ENCODE peak calls at places on chromosomes 2 and 18, in nine cellular contexts. One of them, this sample, is unnamed.
A peak's percentile ranks its signal among the peaks of the same experiment; 100 is the strongest.

GRCh38 chr2:71721362-71721665 is 268.0 kb downstream of the DYSF start:
- DNase-seq in prostate gland: no peak
- DNase-seq in PC-9: no peak
- DNase-seq in astrocyte: no peak
- DNase-seq in pancreas: no peak
- DNase-seq in adrenal gland: no peak
- DNase-seq in fibroblast of mammary gland: peak; percentile 64
- DNase-seq in sigmoid colon: peak; percentile 75
- DNase-seq in IMR-90: no peak
- DNase-seq in this sample: no peak

GRCh38 chr2:19881221-19881620 is 20.6 kb downstream of the TTC32 start:
- DNase-seq in PC-9: no peak
- DNase-seq in pancreas: no peak
- DNase-seq in adrenal gland: no peak
- DNase-seq in astrocyte: no peak
- DNase-seq in sigmoid colon: no peak
- DNase-seq in fibroblast of mammary gland: no peak
- DNase-seq in prostate gland: peak; percentile 0
- DNase-seq in IMR-90: no peak
- DNase-seq in this sample: no peak

GRCh38 chr2:20539776-20540586 is 93.1 kb downstream of the RHOB start:
- DNase-seq in prostate gland: no peak
- DNase-seq in sigmoid colon: no peak
- DNase-seq in fibroblast of mammary gland: peak; percentile 29
- DNase-seq in astrocyte: no peak
- DNase-seq in IMR-90: no peak
- DNase-seq in adrenal gland: no peak
- DNase-seq in pancreas: no peak
- DNase-seq in PC-9: no peak
- DNase-seq in this sample: no peak

GRCh38 chr2:231786177-231786916 is at the start of gene COPS7B:
- DNase-seq in sigmoid colon: peak; percentile 86
- DNase-seq in adrenal gland: peak; percentile 80
- DNase-seq in astrocyte: peak; percentile 66
- DNase-seq in prostate gland: peak; percentile 53
- DNase-seq in fibroblast of mammary gland: peak; percentile 75
- DNase-seq in PC-9: peak; percentile 73
- DNase-seq in IMR-90: peak; percentile 72
- DNase-seq in pancreas: peak; percentile 94
- DNase-seq in this sample: no peak

GRCh38 chr2:156436477-156437085 is 402 bp downstream of the GPD2 start:
- DNase-seq in fibroblast of mammary gland: no peak
- DNase-seq in astrocyte: no peak
- DNase-seq in prostate gland: peak; percentile 19
- DNase-seq in IMR-90: peak; percentile 32
- DNase-seq in pancreas: no peak
- DNase-seq in adrenal gland: peak; percentile 17
- DNase-seq in PC-9: no peak
- DNase-seq in sigmoid colon: no peak
- DNase-seq in this sample: no peak

GRCh38 chr18:59881728-59882685 is 17.8 kb upstream of the PMAIP1 start:
- DNase-seq in fibroblast of mammary gland: peak; percentile 43
- DNase-seq in IMR-90: peak; percentile 67
- DNase-seq in prostate gland: no peak
- DNase-seq in sigmoid colon: no peak
- DNase-seq in pancreas: no peak
- DNase-seq in astrocyte: peak; percentile 77
- DNase-seq in adrenal gland: no peak
- DNase-seq in PC-9: peak; percentile 50
- DNase-seq in this sample: no peak

GRCh38 chr2:96685592-96686459 is 43.3 kb downstream of the FER1L5 start:
- DNase-seq in adrenal gland: no peak
- DNase-seq in astrocyte: no peak
- DNase-seq in prostate gland: no peak
- DNase-seq in fibroblast of mammary gland: peak; percentile 3
- DNase-seq in pancreas: no peak
- DNase-seq in sigmoid colon: peak; percentile 60
- DNase-seq in IMR-90: no peak
- DNase-seq in PC-9: no peak
- DNase-seq in this sample: no peak

GRCh38 chr18:48819276-48819675 is 131.5 kb downstream of the SMAD7 start:
- DNase-seq in fibroblast of mammary gland: no peak
- DNase-seq in sigmoid colon: peak; percentile 32
- DNase-seq in PC-9: no peak
- DNase-seq in pancreas: peak; percentile 30
- DNase-seq in prostate gland: no peak
- DNase-seq in astrocyte: no peak
- DNase-seq in IMR-90: no peak
- DNase-seq in adrenal gland: peak; percentile 4
- DNase-seq in this sample: no peak

GRCh38 chr18:48683197-48683596 is 144.4 kb downstream of the CTIF start:
- DNase-seq in astrocyte: no peak
- DNase-seq in fibroblast of mammary gland: no peak
- DNase-seq in sigmoid colon: no peak
- DNase-seq in prostate gland: no peak
- DNase-seq in IMR-90: no peak
- DNase-seq in adrenal gland: no peak
- DNase-seq in PC-9: no peak
- DNase-seq in pancreas: no peak
- DNase-seq in this sample: no peak

GRCh38 chr2:45892236-45892701 is 240.8 kb downstream of the PRKCE start:
- DNase-seq in sigmoid colon: no peak
- DNase-seq in PC-9: no peak
- DNase-seq in adrenal gland: no peak
- DNase-seq in pancreas: no peak
- DNase-seq in prostate gland: no peak
- DNase-seq in IMR-90: no peak
- DNase-seq in fibroblast of mammary gland: no peak
- DNase-seq in astrocyte: peak; percentile 30
- DNase-seq in this sample: no peak

GRCh38 chr2:15577071-15577706 is 14.5 kb upstream of the DDX1 start:
- DNase-seq in prostate gland: peak; percentile 85
- DNase-seq in fibroblast of mammary gland: peak; percentile 81
- DNase-seq in pancreas: peak; percentile 69
- DNase-seq in sigmoid colon: peak; percentile 87
- DNase-seq in PC-9: peak; percentile 72
- DNase-seq in IMR-90: peak; percentile 78
- DNase-seq in adrenal gland: peak; percentile 89
- DNase-seq in astrocyte: peak; percentile 53
- DNase-seq in this sample: peak; percentile 62

GRCh38 chr2:121707920-121708361 is 28.7 kb downstream of the NIFK start:
- DNase-seq in astrocyte: peak; percentile 44
- DNase-seq in IMR-90: no peak
- DNase-seq in pancreas: no peak
- DNase-seq in PC-9: peak; percentile 51
- DNase-seq in adrenal gland: no peak
- DNase-seq in prostate gland: no peak
- DNase-seq in sigmoid colon: no peak
- DNase-seq in fibroblast of mammary gland: no peak
- DNase-seq in this sample: no peak

GRCh38 chr2:173432049-173432754 is 77.5 kb downstream of the CDCA7 start:
- DNase-seq in prostate gland: no peak
- DNase-seq in fibroblast of mammary gland: peak; percentile 48
- DNase-seq in pancreas: no peak
- DNase-seq in adrenal gland: no peak
- DNase-seq in sigmoid colon: no peak
- DNase-seq in PC-9: no peak
- DNase-seq in IMR-90: peak; percentile 71
- DNase-seq in astrocyte: peak; percentile 17
- DNase-seq in this sample: peak; percentile 36

GRCh38 chr18:71849407-71849806 is 694.7 kb downstream of the CBLN2 start:
- DNase-seq in adrenal gland: no peak
- DNase-seq in prostate gland: no peak
- DNase-seq in astrocyte: no peak
- DNase-seq in pancreas: no peak
- DNase-seq in sigmoid colon: no peak
- DNase-seq in IMR-90: no peak
- DNase-seq in PC-9: no peak
- DNase-seq in fibroblast of mammary gland: no peak
- DNase-seq in this sample: no peak

GRCh38 chr2:28610583-28611201 is 114.8 kb downstream of the PLB1 start:
- DNase-seq in PC-9: peak; percentile 91
- DNase-seq in fibroblast of mammary gland: peak; percentile 93
- DNase-seq in IMR-90: peak; percentile 96
- DNase-seq in astrocyte: peak; percentile 96
- DNase-seq in adrenal gland: peak; percentile 92
- DNase-seq in prostate gland: peak; percentile 89
- DNase-seq in sigmoid colon: no peak
- DNase-seq in pancreas: no peak
- DNase-seq in this sample: peak; percentile 37

DNA sequence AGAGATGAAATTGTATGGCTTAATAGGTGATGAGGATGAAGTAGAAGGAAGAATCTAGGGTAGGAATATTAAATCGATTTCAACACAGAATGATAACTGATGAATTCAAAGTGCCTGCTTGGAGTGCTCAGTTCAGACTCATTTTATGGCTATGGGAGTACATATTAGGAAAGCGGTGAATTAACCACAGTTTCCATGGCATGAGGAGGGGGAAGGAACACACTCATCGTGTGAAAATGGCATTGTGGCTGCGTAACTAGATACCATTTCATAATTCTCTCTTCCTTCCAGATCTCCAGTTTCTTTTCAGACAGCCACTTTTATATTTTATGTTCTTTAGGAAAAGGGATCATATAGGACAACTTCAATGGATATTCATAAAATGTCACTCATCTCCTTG is 232.3 kb upstream of the KCNJ3 start:
- DNase-seq in adrenal gland: no peak
- DNase-seq in astrocyte: no peak
- DNase-seq in sigmoid colon: no peak
- DNase-seq in prostate gland: no peak
- DNase-seq in fibroblast of mammary gland: no peak
- DNase-seq in pancreas: no peak
- DNase-seq in PC-9: no peak
- DNase-seq in IMR-90: no peak
- DNase-seq in this sample: no peak
- H3K4me3 ChIP-seq in adrenal gland: no peak overlapping the region
- H3K4me3 ChIP-seq in astrocyte: no peak overlapping the region
- H3K4me3 ChIP-seq in sigmoid colon: no peak overlapping the region
- H3K4me3 ChIP-seq in prostate gland: no peak overlapping the region
- H3K4me3 ChIP-seq in fibroblast of mammary gland: no peak overlapping the region
- H3K4me3 ChIP-seq in pancreas: no peak overlapping the region
- H3K4me3 ChIP-seq in PC-9: no peak overlapping the region
- H3K4me3 ChIP-seq in IMR-90: no peak overlapping the region
- H3K4me3 ChIP-seq in this sample: no peak overlapping the region

GRCh38 chr2:199911052-199911876 is at the start of gene C2orf69:
- DNase-seq in adrenal gland: peak; percentile 99
- DNase-seq in astrocyte: peak; percentile 91
- DNase-seq in PC-9: peak; percentile 99
- DNase-seq in pancreas: peak; percentile 97
- DNase-seq in IMR-90: peak; percentile 98
- DNase-seq in prostate gland: peak; percentile 97
- DNase-seq in fibroblast of mammary gland: peak; percentile 98
- DNase-seq in sigmoid colon: peak; percentile 98
- DNase-seq in this sample: peak; percentile 95
- TF ChIP-seq CTCF in adrenal gland: peak; percentile 15
- TF ChIP-seq CTCF in astrocyte: no peak
- TF ChIP-seq CTCF in PC-9: no peak
- TF ChIP-seq CTCF in pancreas: no peak
- TF ChIP-seq CTCF in IMR-90: no peak
- TF ChIP-seq CTCF in prostate gland: no peak
- TF ChIP-seq CTCF in fibroblast of mammary gland: no peak
- TF ChIP-seq CTCF in sigmoid colon: no peak
- TF ChIP-seq CTCF in this sample: no peak

GRCh38 chr2:222844323-222844722 is 16.5 kb upstream of the ACSL3 start:
- DNase-seq in PC-9: no peak
- DNase-seq in fibroblast of mammary gland: peak; percentile 96
- DNase-seq in pancreas: no peak
- DNase-seq in adrenal gland: no peak
- DNase-seq in sigmoid colon: no peak
- DNase-seq in prostate gland: no peak
- DNase-seq in astrocyte: peak; percentile 89
- DNase-seq in IMR-90: peak; percentile 96
- DNase-seq in this sample: no peak
- H3K4me3 ChIP-seq in PC-9: peak overlapping the region; percentile 6
- H3K4me3 ChIP-seq in fibroblast of mammary gland: no peak overlapping the region
- H3K4me3 ChIP-seq in pancreas: no peak overlapping the region
- H3K4me3 ChIP-seq in adrenal gland: no peak overlapping the region
- H3K4me3 ChIP-seq in sigmoid colon: no peak overlapping the region
- H3K4me3 ChIP-seq in prostate gland: no peak overlapping the region
- H3K4me3 ChIP-seq in astrocyte: peak overlapping the region; percentile 12
- H3K4me3 ChIP-seq in IMR-90: no peak overlapping the region
- H3K4me3 ChIP-seq in this sample: no peak overlapping the region

GRCh38 chr2:68837861-68838341 is 33.3 kb downstream of the BMP10 start:
- DNase-seq in adrenal gland: no peak
- DNase-seq in pancreas: no peak
- DNase-seq in PC-9: no peak
- DNase-seq in astrocyte: peak; percentile 86
- DNase-seq in fibroblast of mammary gland: peak; percentile 48
- DNase-seq in prostate gland: no peak
- DNase-seq in IMR-90: peak; percentile 85
- DNase-seq in sigmoid colon: no peak
- DNase-seq in this sample: peak; percentile 63

GRCh38 chr2:68838641-68839040 is 32.6 kb downstream of the BMP10 start:
- DNase-seq in pancreas: no peak
- DNase-seq in sigmoid colon: no peak
- DNase-seq in prostate gland: no peak
- DNase-seq in astrocyte: no peak
- DNase-seq in fibroblast of mammary gland: no peak
- DNase-seq in PC-9: no peak
- DNase-seq in IMR-90: no peak
- DNase-seq in adrenal gland: no peak
- DNase-seq in this sample: no peak

GRCh38 chr2:68837164-68837860 is 33.9 kb downstream of the BMP10 start:
- DNase-seq in adrenal gland: peak; percentile 59
- DNase-seq in PC-9: no peak
- DNase-seq in fibroblast of mammary gland: peak; percentile 26
- DNase-seq in IMR-90: peak; percentile 27
- DNase-seq in pancreas: peak; percentile 60
- DNase-seq in prostate gland: no peak
- DNase-seq in sigmoid colon: no peak
- DNase-seq in astrocyte: no peak
- DNase-seq in this sample: no peak

GRCh38 chr2:68835636-68836035 is 35.6 kb downstream of the BMP10 start:
- DNase-seq in astrocyte: no peak
- DNase-seq in IMR-90: no peak
- DNase-seq in prostate gland: no peak
- DNase-seq in PC-9: no peak
- DNase-seq in sigmoid colon: no peak
- DNase-seq in fibroblast of mammary gland: no peak
- DNase-seq in adrenal gland: no peak
- DNase-seq in pancreas: no peak
- DNase-seq in this sample: no peak

DNA sequence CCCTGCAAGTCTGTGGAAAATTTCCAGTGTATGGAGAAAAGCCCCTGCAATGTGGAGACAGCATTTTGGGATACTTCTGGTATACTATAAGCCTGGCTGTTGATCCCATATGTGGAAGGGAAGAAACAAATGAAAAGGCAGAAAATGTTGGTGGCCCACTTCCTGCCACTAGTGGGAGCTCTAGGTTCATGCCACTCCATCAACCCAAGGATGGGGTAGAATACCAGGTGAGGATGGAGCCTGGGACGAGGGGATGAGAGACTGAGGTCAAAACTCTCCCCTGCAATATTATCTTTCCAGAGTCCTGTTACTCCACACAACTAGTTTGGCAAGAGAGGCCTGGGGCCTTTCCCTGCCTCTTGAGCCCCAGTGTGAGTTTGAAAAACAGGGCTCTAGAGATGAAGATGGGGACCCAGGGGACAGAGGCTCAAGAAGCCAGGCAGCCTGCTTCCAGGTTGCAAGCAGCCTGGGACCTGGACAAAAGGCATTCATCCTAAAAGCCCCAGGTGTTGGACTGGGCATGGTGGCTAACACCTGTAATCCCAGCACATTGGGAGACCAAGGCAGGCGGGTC is 31.9 kb downstream of the BMP10 start:
- DNase-seq in PC-9: peak; percentile 10
- DNase-seq in pancreas: no peak
- DNase-seq in IMR-90: no peak
- DNase-seq in fibroblast of mammary gland: peak; percentile 11
- DNase-seq in sigmoid colon: no peak
- DNase-seq in adrenal gland: no peak
- DNase-seq in astrocyte: no peak
- DNase-seq in prostate gland: no peak
- DNase-seq in this sample: no peak
- TF ChIP-seq CTCF in PC-9: peak; percentile 60
- TF ChIP-seq CTCF in pancreas: no peak
- TF ChIP-seq CTCF in IMR-90: peak; percentile 63
- TF ChIP-seq CTCF in fibroblast of mammary gland: peak; percentile 70
- TF ChIP-seq CTCF in sigmoid colon: peak; percentile 25
- TF ChIP-seq CTCF in adrenal gland: peak; percentile 26
- TF ChIP-seq CTCF in astrocyte: peak; percentile 50
- TF ChIP-seq CTCF in prostate gland: no peak
- TF ChIP-seq CTCF in this sample: peak; percentile 18

This sample was measured in LNCaP clone FGC.